ENCODE peak calls at places on chromosomes 5 and 9, in six cellular contexts. A is neural progenitor cell, L is H1, X is GM23338, Q is osteoblast, B is keratinocyte. C is an unnamed sample. For H4K20me1, the result is how much of the 10 kb centered on the place peaks cover.

GRCh38 chr5:78537821-78538220 is 110.8 kb downstream of the LHFPL2 start:
- DNase-seq in X (peak), A (peak), Q (peak), B (no peak), L (no peak), C (peak)

GRCh38 chr9:26346942-26347477 is 545.6 kb downstream of the CAAP1 start:
- DNase-seq in X (no peak), Q (no peak), L (no peak), B (no peak), A (no peak), C (no peak)

GRCh38 chr5:150651924-150652688 is 8.9 kb upstream of the MYOZ3 start:
- DNase-seq in X (no peak), A (peak), B (no peak), L (no peak), Q (peak), C (no peak)

GRCh38 chr9:3740690-3741419 is 215.1 kb upstream of the RFX3 start:
- DNase-seq in X (no peak), A (no peak), L (no peak), Q (peak), B (peak), C (peak)

GRCh38 chr5:142529626-142530278 is 156.1 kb downstream of the FGF1 start:
- DNase-seq in B (peak), A (no peak), Q (no peak), L (no peak), X (no peak), C (no peak)

GRCh38 chr5:87400305-87400899 is 12.3 kb downstream of the CCNH start:
- DNase-seq in B (no peak), A (peak), X (peak), L (no peak), Q (peak), C (peak)

GRCh38 chr9:34898846-34899245 is 59.2 kb upstream of the PHF24 start:
- DNase-seq in B (no peak), X (no peak), Q (no peak), A (no peak), L (no peak), C (no peak)

GRCh38 chr5:53053364-53053763 is 56.2 kb downstream of the MOCS2 start:
- DNase-seq in X (no peak), Q (no peak), L (no peak), B (no peak), A (peak), C (no peak)

GRCh38 chr9:94687451-94687850 is 39.0 kb upstream of the AOPEP start:
- DNase-seq in A (no peak), L (no peak), B (no peak), X (no peak), Q (no peak), C (no peak)

GRCh38 chr5:37786855-37787254 is 53.0 kb downstream of the GDNF start:
- DNase-seq in X (no peak), Q (peak), L (no peak), B (peak), A (no peak), C (peak)

GRCh38 chr9:79707589-79707988 is 135.8 kb downstream of the TLE4 start:
- DNase-seq in X (no peak), B (no peak), Q (no peak), L (no peak), A (no peak), C (no peak)

GRCh38 chr9:108743426-108743825 is 112.4 kb downstream of the ACTL7B start:
- DNase-seq in Q (no peak), L (no peak), B (no peak), A (no peak), X (no peak), C (no peak)

GRCh38 chr5:81006955-81007636 is 46.9 kb downstream of the RASGRF2 start:
- DNase-seq in B (no peak), L (no peak), X (no peak), Q (no peak), A (no peak), C (no peak)

GRCh38 chr9:130696996-130697395 is 3.4 kb downstream of the EXOSC2 start:
- DNase-seq in Q (no peak), X (no peak), B (no peak), L (no peak), A (no peak), C (no peak)

GRCh38 chr5:141777711-141778110 is 95.7 kb upstream of the ARAP3 start:
- DNase-seq in Q (peak), L (no peak), B (no peak), X (no peak), A (no peak), C (no peak)

GRCh38 chr9:69211424-69212036 is 37.5 kb downstream of the TJP2 start:
- DNase-seq in B (no peak), A (no peak), Q (no peak), X (no peak), L (no peak), C (no peak)

GRCh38 chr9:1701113-1701512 is 314.0 kb upstream of the SMARCA2 start:
- DNase-seq in B (no peak), X (peak), Q (no peak), A (no peak), L (no peak), C (no peak)

GRCh38 chr5:53362521-53362941 is 117.9 kb upstream of the FST start:
- DNase-seq in A (no peak), L (no peak), Q (no peak), B (peak), X (no peak), C (peak)

DNA sequence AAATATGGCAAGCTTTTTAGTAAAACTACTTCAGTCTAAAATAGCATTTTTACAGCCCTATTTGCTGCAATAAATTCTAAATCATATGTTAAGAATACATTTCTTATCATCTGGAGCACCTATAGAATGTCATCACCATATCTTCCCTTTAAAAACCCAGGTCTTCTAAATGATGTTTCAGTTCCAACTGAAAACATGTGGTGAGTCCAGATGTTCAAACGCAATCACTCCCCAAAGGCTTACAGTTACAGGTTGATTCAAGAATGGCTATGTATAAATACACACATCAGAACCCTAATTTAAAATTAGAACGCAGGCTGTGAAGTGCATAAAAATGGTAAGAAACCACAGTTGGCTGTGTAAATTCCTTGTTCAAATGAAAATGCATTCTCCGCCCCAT is 796.3 kb downstream of the MAT2B start:
- DNase-seq in X (no peak), Q (no peak), B (no peak), L (no peak), A (no peak), C (no peak)
- TF ChIP-seq CTCF in X (no peak), Q (no peak), B (no peak), L (no peak), A (no peak), C (no peak)

DNA sequence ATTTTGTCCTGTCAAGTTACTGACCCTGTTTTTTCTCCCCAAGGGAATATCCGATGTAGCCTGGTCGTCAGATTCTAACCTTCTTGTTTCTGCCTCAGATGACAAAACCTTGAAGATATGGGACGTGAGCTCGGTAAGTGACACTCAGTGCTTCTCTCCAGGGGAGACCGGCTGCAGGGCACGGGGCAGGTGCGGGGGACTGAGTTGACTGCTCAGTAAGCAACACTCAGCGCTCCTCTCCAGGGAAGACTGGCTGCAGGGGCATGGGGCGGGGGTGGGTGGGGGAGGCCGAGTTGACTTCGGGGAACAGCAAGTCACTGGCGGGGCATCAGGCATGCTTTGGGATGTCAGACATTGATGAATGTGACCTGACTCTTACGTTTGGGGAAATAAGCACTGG is 6.0 kb downstream of the WDR5 start:
- DNase-seq in L (no peak), Q (peak), B (no peak), A (no peak), X (no peak), C (no peak)
- H4K20me1 ChIP-seq in L (under half), Q (under half), B (under half), A (half or more), X (under half), C (under half)

GRCh38 chr9:114409103-114409780 is 21.5 kb upstream of the AKNA start:
- DNase-seq in L (no peak), Q (peak), B (peak), A (no peak), X (peak), C (no peak)

GRCh38 chr9:114409842-114410241 is 22.1 kb upstream of the AKNA start:
- DNase-seq in X (no peak), Q (no peak), B (no peak), L (no peak), A (no peak), C (no peak)

GRCh38 chr9:114410910-114411309 is 23.1 kb upstream of the AKNA start:
- DNase-seq in Q (no peak), L (no peak), B (peak), X (no peak), A (no peak), C (no peak)

GRCh38 chr9:114412057-114412683 is 24.4 kb upstream of the AKNA start:
- DNase-seq in L (no peak), Q (no peak), A (no peak), X (no peak), B (no peak), C (no peak)

GRCh38 chr9:114411452-114411851 is 23.7 kb upstream of the AKNA start:
- DNase-seq in L (no peak), X (peak), Q (no peak), A (no peak), B (no peak), C (no peak)
- TF ChIP-seq CTCF in L (no peak), X (no peak), Q (no peak), A (no peak), B (no peak), C (no peak)

DNA sequence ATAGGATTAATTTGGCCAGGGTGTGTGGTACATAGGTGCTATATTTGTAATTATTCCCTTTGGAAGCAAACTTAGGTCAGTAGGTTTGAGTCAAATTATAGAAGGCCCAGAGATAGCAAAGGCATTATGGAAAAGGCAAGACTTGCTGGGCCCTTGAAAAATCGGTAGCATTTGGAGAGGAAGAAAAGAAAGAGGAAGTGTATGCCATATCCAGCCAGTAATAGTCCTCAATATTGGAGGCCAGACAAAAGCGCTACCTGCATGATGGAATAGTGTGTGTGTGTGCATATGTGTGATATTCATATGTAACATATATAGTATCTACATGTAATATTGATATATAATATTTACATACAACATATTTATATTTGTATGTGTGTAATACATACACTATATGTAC is 146.1 kb downstream of the GHR start:
- DNase-seq in B (no peak), X (no peak), L (no peak), A (no peak), Q (no peak), C (no peak)
- H4K20me1 ChIP-seq in B (under half), X (under half), L (under half), A (under half), Q (under half), C (under half)

DNA sequence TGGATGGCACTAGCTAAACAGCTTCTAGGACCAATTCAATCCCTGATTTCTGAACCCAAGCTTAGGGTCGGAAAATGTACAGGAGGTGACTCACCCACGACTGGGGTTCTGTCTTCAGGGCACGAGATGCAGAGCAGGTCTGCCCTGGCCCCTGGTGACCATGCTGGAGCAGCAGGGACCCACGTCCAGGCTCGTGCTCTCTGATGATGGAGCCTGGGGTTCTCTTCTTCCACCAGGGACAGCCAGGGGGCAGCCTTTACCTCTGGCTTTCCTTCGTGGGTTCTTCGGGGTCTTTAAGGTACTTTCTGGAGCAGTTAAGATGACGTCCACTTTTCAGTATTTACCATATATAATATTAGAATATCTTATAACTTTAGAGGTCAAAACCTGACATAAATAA is 2.1 kb downstream of the CFAP77 start:
- DNase-seq in A (peak), L (peak), X (peak), B (no peak), Q (peak), C (peak)
- TF ChIP-seq CTCF in A (peak), L (peak), X (peak), B (peak), Q (peak), C (peak)

GRCh38 chr9:136331030-136331429 is 3.7 kb downstream of the GPSM1 start:
- DNase-seq in L (no peak), X (no peak), Q (no peak), B (no peak), A (no peak), C (no peak)

GRCh38 chr9:136329636-136330405 is 2.5 kb downstream of the GPSM1 start:
- DNase-seq in X (no peak), B (no peak), A (no peak), Q (no peak), L (no peak), C (no peak)

GRCh38 chr9:136329211-136329627 is 1.9 kb downstream of the GPSM1 start:
- DNase-seq in B (no peak), Q (peak), L (no peak), X (no peak), A (no peak), C (no peak)

GRCh38 chr9:136331556-136332481 is 4.5 kb downstream of the GPSM1 start:
- DNase-seq in A (peak), Q (no peak), X (no peak), L (no peak), B (no peak), C (no peak)

DNA sequence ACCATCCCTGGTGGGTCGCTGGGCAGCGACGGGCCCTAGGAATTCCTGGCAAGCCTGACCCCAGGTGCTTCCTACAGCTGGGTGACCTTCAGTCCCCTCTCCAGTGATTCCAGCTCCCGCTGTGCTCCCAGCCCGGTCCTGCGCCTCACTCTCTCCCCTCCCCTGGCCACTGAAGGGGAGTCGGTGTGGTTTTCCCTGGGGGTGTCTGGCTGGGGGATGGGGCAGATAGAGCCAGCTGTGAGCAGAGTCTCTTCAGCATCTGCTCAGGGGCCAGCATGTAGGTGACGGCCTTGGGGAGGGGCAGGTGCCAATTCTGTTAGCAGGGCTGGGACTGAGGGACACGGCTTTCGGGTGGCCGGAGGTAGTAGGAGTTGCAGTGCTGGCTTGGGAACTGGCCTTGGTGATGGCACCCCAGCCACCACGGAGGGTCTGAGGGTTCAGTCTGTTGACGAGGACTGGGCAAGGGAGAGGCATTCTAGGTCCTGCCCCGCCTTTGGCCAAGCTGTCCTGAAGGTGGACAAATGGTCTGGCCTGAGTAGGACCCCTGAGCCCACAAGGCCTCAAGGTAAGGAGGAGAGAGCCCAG is 3.2 kb downstream of the GPSM1 start:
- DNase-seq in L (no peak), Q (no peak), B (no peak), A (no peak), X (no peak), C (no peak)
- H4K20me1 ChIP-seq in L (under half), Q (half or more), B (under half), A (half or more), X (under half), C (under half)